ENCODE peak calls at places on chromosomes 5 and 9, in four cellular contexts. J is right atrium auricular region, W is psoas muscle, H is neural crest cell. I is an unnamed sample.

GRCh38 chr5:135829681-135830383 is 4.6 kb upstream of the SLC25A48 start:
- DNase-seq in J (peak), W (peak), H (peak), I (peak)

GRCh38 chr5:107739661-107740060 is 68.9 kb upstream of the EFNA5 start:
- DNase-seq in J (no peak), W (no peak), H (no peak), I (no peak)

GRCh38 chr5:96252596-96252995 is 180.5 kb downstream of the PCSK1 start:
- DNase-seq in J (no peak), W (no peak), H (no peak), I (no peak)

GRCh38 chr5:173798127-173798810 is 89.9 kb upstream of the CPEB4 start:
- DNase-seq in J (no peak), W (no peak), H (no peak), I (no peak)

GRCh38 chr5:90709323-90710148 is 150.9 kb downstream of the ADGRV1 start:
- DNase-seq in J (no peak), W (no peak), H (peak), I (no peak)

GRCh38 chr9:97722331-97722730 is 25.2 kb upstream of the XPA start:
- DNase-seq in J (no peak), W (no peak), H (no peak), I (no peak)

GRCh38 chr5:72511371-72512178 is 4.4 kb upstream of the ZNF366 start:
- DNase-seq in J (no peak), W (no peak), H (no peak), I (no peak)

GRCh38 chr5:143037071-143037470 is 266.9 kb downstream of the ARHGAP26 start:
- DNase-seq in J (no peak), W (no peak), H (no peak), I (no peak)

GRCh38 chr5:54457094-54457531 is 1.6 kb downstream of the HSPB3 start:
- DNase-seq in J (no peak), W (peak), H (no peak), I (no peak)

GRCh38 chr5:173530547-173530946 is 85.9 kb downstream of the BOD1 start:
- DNase-seq in J (no peak), W (no peak), H (no peak), I (no peak)

GRCh38 chr9:121592265-121592664 is 59.2 kb upstream of the DAB2IP start:
- DNase-seq in J (no peak), W (peak), H (no peak), I (no peak)

GRCh38 chr5:647727-648126 is 35.6 kb downstream of the CEP72 start:
- DNase-seq in J (no peak), W (no peak), H (no peak), I (no peak)

GRCh38 chr9:116207371-116208111 is 54.0 kb downstream of the PAPPA start:
- DNase-seq in J (no peak), W (no peak), H (no peak), I (peak)

GRCh38 chr9:119304566-119304965 is 64.7 kb downstream of the BRINP1 start:
- DNase-seq in J (no peak), W (no peak), H (no peak), I (no peak)

GRCh38 chr9:81844131-81844567 is 84.1 kb upstream of the SPATA31D4 start:
- DNase-seq in J (no peak), W (no peak), H (no peak), I (no peak)

GRCh38 chr9:29078063-29078660 is 1504.9 kb upstream of the C9orf72 start:
- DNase-seq in J (no peak), W (no peak), H (no peak), I (no peak)

GRCh38 chr5:134149571-134150303 is 27.0 kb downstream of the SKP1 start:
- DNase-seq in J (peak), W (peak), H (no peak), I (peak)

GRCh38 chr5:171692936-171693335 is 92.7 kb upstream of the SMIM23 start:
- DNase-seq in J (no peak), W (no peak), H (no peak), I (no peak)

GRCh38 chr9:134449180-134449916 is 123.1 kb downstream of the RXRA start:
- DNase-seq in J (peak), W (peak), H (peak), I (peak)

GRCh38 chr5:159601216-159601615 is 270.9 kb upstream of the IL12B start:
- DNase-seq in J (no peak), W (no peak), H (no peak), I (no peak)

GRCh38 chr5:128903550-128903949 is 61.7 kb upstream of the SLC27A6 start:
- DNase-seq in J (no peak), W (no peak), H (no peak), I (no peak)

GRCh38 chr5:128904815-128905214 is 60.5 kb upstream of the SLC27A6 start:
- DNase-seq in J (no peak), W (no peak), H (no peak), I (no peak)

DNA sequence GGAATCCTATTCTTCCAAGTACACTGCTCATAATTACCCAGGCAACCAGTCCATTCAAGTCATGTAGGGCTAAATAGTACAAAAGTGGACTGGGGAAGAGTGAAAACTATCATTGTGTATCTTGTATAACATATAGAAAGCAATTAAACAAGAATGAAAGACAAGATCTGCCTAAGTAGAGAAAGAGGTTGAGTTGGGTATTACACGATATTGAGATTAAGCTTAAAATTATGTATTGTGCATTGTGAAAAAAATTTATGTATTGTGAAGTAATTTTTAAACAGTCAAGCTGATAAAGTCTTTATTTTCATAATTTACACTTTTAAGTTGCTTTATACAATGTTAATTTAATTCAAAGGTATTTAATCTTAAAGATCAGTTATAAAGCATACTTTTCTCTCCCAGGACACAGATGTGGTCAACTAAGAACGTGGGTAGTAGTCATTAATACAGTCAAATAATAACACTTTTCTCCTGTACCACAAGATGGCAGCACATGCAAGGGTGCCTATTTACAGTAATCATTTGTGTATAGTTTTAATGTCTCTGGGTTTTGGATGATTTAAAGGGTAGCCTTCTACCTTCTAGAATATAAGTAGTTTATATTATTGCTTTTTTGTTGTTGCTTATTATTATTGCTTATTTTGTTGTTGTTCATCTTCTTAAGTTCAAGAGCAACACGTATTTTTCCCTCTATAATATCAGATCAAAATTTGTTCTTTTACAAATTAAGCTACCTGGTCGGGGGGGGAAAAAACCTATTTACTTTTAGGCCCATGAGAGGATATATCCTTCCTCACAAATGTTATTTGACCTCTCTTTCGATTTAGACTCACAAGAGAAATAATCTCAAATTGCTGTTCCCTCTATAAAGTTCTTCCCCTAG is 59.8 kb upstream of the SLC27A6 start:
- DNase-seq in J (no peak), W (no peak), H (peak), I (no peak)
- TF ChIP-seq CTCF in J (peak), W (peak), H (peak), I (peak)

GRCh38 chr5:122330881-122331280 is 18.8 kb downstream of the SNCAIP start:
- DNase-seq in J (no peak), W (no peak), H (no peak), I (no peak)
- TF ChIP-seq CTCF in J (no peak), W (no peak), H (no peak), I (no peak)

GRCh38 chr9:26723486-26723885 is 169.1 kb downstream of the CAAP1 start:
- DNase-seq in J (no peak), W (peak), H (peak), I (peak)
- TF ChIP-seq CTCF in J (no peak), W (no peak), H (peak), I (peak)

DNA sequence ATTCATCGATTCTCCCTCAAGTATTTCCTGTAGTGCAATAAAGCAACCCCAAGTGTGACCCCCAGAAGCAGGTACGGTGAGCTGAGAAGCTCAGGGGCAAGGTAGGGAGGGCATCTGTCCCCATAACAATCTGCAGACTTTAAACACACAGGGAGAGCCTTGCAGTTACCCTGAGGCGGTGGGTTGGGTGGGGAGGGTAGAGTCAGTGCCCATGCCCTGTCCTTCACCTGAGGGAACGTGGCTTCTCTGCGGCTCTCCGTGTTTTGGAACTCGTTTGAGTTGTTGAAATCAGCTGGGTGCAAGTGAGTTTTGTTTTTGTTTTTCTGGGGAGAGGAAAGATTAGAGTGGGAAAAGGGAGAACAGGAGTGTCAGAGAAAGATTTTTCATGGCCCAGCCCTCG is 266.7 kb upstream of the VLDLR start:
- DNase-seq in J (no peak), W (no peak), H (no peak), I (no peak)
- TF ChIP-seq CTCF in J (no peak), W (no peak), H (no peak), I (no peak)

GRCh38 chr5:78795757-78796156 is 147.2 kb upstream of the LHFPL2 start:
- DNase-seq in J (no peak), W (no peak), H (no peak), I (no peak)

GRCh38 chr5:78797945-78798731 is 149.6 kb upstream of the LHFPL2 start:
- DNase-seq in J (no peak), W (no peak), H (no peak), I (no peak)

GRCh38 chr5:78801413-78801812 is 152.8 kb upstream of the LHFPL2 start:
- DNase-seq in J (no peak), W (no peak), H (no peak), I (no peak)

GRCh38 chr5:78803386-78803785 is 154.8 kb upstream of the LHFPL2 start:
- DNase-seq in J (peak), W (peak), H (no peak), I (no peak)

GRCh38 chr5:78799254-78800017 is 150.9 kb upstream of the LHFPL2 start:
- DNase-seq in J (no peak), W (no peak), H (no peak), I (no peak)
- TF ChIP-seq CTCF in J (no peak), W (no peak), H (no peak), I (peak)

DNA sequence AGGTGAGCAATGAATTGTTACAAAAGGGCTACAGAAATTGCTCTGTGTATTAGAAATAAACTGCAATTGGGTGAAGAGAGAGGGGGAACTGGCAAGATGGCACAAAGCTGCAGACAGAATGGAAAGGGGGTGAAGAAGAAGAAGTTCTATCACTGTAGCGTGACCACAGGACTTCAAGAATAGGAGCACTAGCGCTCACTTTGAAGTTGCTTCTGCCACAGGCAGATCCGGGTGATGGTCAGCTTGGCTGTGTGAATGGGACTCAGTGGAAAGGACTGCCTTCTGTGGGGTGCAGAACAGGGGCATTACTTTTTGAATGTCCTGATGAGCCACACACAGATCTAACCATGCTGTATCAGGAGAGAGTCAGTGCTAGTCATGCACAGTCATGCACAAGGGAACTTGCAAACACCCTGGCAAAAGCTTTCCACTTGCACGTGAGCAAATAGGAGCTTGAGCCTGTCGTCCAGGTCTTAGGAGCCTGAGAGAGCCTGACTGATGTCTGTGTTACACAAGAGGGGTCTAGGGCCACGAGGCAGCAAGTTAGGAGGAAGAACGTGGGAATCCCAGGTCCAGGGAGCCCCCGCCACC is 16.3 kb downstream of the IL5 start:
- DNase-seq in J (no peak), W (no peak), H (no peak), I (no peak)
- TF ChIP-seq CTCF in J (peak), W (no peak), H (no peak), I (no peak)

GRCh38 chr5:178069909-178070308 is 43.4 kb upstream of the N4BP3 start:
- DNase-seq in J (no peak), W (no peak), H (peak), I (no peak)
- TF ChIP-seq CTCF in J (no peak), W (no peak), H (peak), I (peak)

I was measured in osteocyte.